ENCODE peak calls at places on chromosomes 13 and 19, in ten cellular contexts. R, O, K, Y, L, S, B, A, P and E are unnamed samples.

GRCh38 chr13:40161931-40162330 is 504.5 kb downstream of the FOXO1 start:
- DNase-seq in O (no peak), K (no peak), A (no peak), P (no peak), L (no peak), S (no peak), R (no peak), Y (no peak), B (no peak), E (no peak)

GRCh38 chr13:45416521-45417125 is 1.6 kb downstream of the SLC25A30 start:
- DNase-seq in K (no peak), B (no peak), S (peak; percentile 28), R (no peak), L (no peak), P (no peak), A (no peak), Y (no peak), O (no peak), E (no peak)

GRCh38 chr13:113421673-113422270 is 31.5 kb downstream of the ADPRHL1 start:
- DNase-seq in O (no peak), A (no peak), K (no peak), P (no peak), Y (no peak), B (peak; percentile 10), S (no peak), L (no peak), R (peak; percentile 50), E (no peak)

GRCh38 chr19:45255611-45256157 is 4.6 kb downstream of the MARK4 start:
- DNase-seq in Y (no peak), A (no peak), K (no peak), S (no peak), B (no peak), P (no peak), L (no peak), O (no peak), R (no peak), E (no peak)

GRCh38 chr13:94342436-94343242 is 136.8 kb downstream of the DCT start:
- DNase-seq in O (no peak), K (no peak), L (no peak), S (no peak), P (no peak), R (no peak), B (no peak), A (no peak), Y (no peak), E (no peak)

GRCh38 chr13:81017525-81018152 is 676.7 kb upstream of the SPRY2 start:
- DNase-seq in R (no peak), K (no peak), Y (no peak), A (no peak), P (peak; percentile 64), B (peak; percentile 81), L (peak; percentile 23), O (no peak), S (no peak), E (peak; percentile 2)

GRCh38 chr19:13850910-13851753 is 25.8 kb upstream of the NANOS3 start:
- DNase-seq in B (peak; percentile 91), A (peak; percentile 81), S (no peak), O (peak; percentile 96), P (peak; percentile 94), K (no peak), Y (peak; percentile 75), L (no peak), R (peak; percentile 80), E (peak; percentile 83)

GRCh38 chr19:48629599-48630288 is 7.4 kb downstream of the DBP start:
- DNase-seq in P (peak; percentile 59), S (no peak), O (no peak), L (peak; percentile 83), Y (no peak), R (no peak), K (no peak), B (peak; percentile 78), A (peak; percentile 62), E (no peak)

GRCh38 chr13:24097064-24097463 is 63.5 kb upstream of the SPATA13 start:
- DNase-seq in Y (peak; percentile 15), B (peak; percentile 47), O (peak; percentile 59), L (no peak), S (no peak), P (peak; percentile 57), R (no peak), K (peak; percentile 29), A (no peak), E (no peak)

GRCh38 chr13:26327905-26328304 is 74.0 kb downstream of the CDK8 start:
- DNase-seq in P (no peak), Y (no peak), O (peak; percentile 45), A (no peak), B (no peak), R (no peak), K (no peak), S (no peak), L (no peak), E (no peak)

GRCh38 chr13:33079960-33080359 is 63.7 kb downstream of the KL start:
- DNase-seq in A (no peak), S (no peak), O (no peak), B (no peak), L (no peak), P (no peak), Y (no peak), K (no peak), R (no peak), E (no peak)

GRCh38 chr13:42728507-42729180 is 52.7 kb upstream of the FAM216B start:
- DNase-seq in P (peak; percentile 77), L (no peak), S (no peak), B (no peak), A (no peak), K (no peak), R (no peak), O (peak; percentile 52), Y (peak; percentile 20), E (no peak)

GRCh38 chr13:52669677-52670076 is 17.0 kb downstream of the SUGT1 start:
- DNase-seq in S (no peak), P (no peak), Y (no peak), L (no peak), B (no peak), A (no peak), R (no peak), O (no peak), K (no peak), E (no peak)

GRCh38 chr13:79749985-79750551 is 269.1 kb downstream of the NDFIP2 start:
- DNase-seq in K (no peak), B (peak; percentile 99), L (peak; percentile 21), R (peak; percentile 86), Y (peak; percentile 94), S (no peak), A (peak; percentile 15), O (peak; percentile 58), P (peak; percentile 67), E (peak; percentile 85)

GRCh38 chr19:38013913-38014575 is 107.0 kb downstream of the SIPA1L3 start:
- DNase-seq in O (no peak), Y (no peak), B (no peak), L (no peak), K (no peak), R (no peak), A (no peak), P (no peak), S (no peak), E (no peak)

GRCh38 chr13:105139380-105140285 is 1395.8 kb downstream of the EFNB2 start:
- DNase-seq in P (no peak), Y (no peak), A (peak; percentile 21), L (no peak), B (peak; percentile 16), O (peak; percentile 77), K (peak; percentile 91), S (peak; percentile 69), R (peak; percentile 8), E (no peak)

GRCh38 chr19:17026041-17026658 is 460 bp downstream of the CPAMD8 start:
- DNase-seq in O (peak; percentile 74), B (no peak), A (no peak), S (no peak), Y (no peak), L (no peak), P (no peak), R (no peak), K (no peak), E (no peak)
- H3K4me3 ChIP-seq in O (peak overlapping the region; percentile 92), B (no peak overlapping the region), A (peak overlapping the region; percentile 49), S (no peak overlapping the region), Y (no peak overlapping the region), L (peak overlapping the region; percentile 90), P (peak overlapping the region; percentile 8), R (no peak overlapping the region), K (peak overlapping the region; percentile 38), E (no peak overlapping the region)

GRCh38 chr13:97429681-97430081 is 4.3 kb upstream of the RAP2A start:
- DNase-seq in L (no peak), R (no peak), A (no peak), Y (peak; percentile 34), B (peak; percentile 23), P (peak; percentile 5), K (no peak), O (no peak), S (no peak), E (no peak)

GRCh38 chr13:97430296-97430695 is 3.7 kb upstream of the RAP2A start:
- DNase-seq in S (no peak), Y (no peak), O (no peak), B (no peak), A (no peak), L (no peak), K (no peak), P (no peak), R (no peak), E (no peak)

GRCh38 chr13:97432232-97432916 is 1.6 kb upstream of the RAP2A start:
- DNase-seq in Y (no peak), A (no peak), P (no peak), O (no peak), L (no peak), K (no peak), R (no peak), B (no peak), S (no peak), E (no peak)

GRCh38 chr13:97432917-97433726 is 847 bp upstream of the RAP2A start:
- DNase-seq in K (peak; percentile 100), L (peak; percentile 100), S (peak; percentile 99), B (peak; percentile 100), Y (peak; percentile 100), O (peak; percentile 100), R (peak; percentile 99), P (peak; percentile 100), A (peak; percentile 98), E (peak; percentile 100)

GRCh38 chr13:97431365-97431764 is 2.6 kb upstream of the RAP2A start:
- DNase-seq in Y (no peak), S (no peak), L (no peak), A (no peak), O (no peak), B (no peak), K (no peak), P (no peak), R (no peak), E (no peak)
- H3K4me3 ChIP-seq in Y (no peak overlapping the region), S (no peak overlapping the region), L (no peak overlapping the region), A (no peak overlapping the region), O (peak overlapping the region; percentile 100), B (no peak overlapping the region), K (no peak overlapping the region), P (no peak overlapping the region), R (no peak overlapping the region), E (no peak overlapping the region)

DNA sequence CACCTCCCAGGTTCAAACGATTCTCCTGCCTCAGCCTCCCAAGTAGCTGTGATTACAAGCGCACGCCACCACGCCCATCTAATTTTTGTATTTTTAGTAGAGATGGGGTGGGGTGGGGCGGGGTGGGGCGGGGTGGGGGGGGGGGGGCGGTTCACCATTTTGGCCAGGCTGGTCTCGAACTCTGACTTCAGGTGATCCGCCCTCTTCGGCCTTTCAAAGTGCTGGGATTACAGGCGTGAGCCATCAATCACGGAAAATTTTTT is 541 bp upstream of the DPP9 start:
- DNase-seq in B (no peak), P (no peak), S (no peak), O (no peak), R (no peak), K (no peak), A (no peak), Y (no peak), L (no peak), E (no peak)
- H3K4me3 ChIP-seq in B (peak overlapping the region; percentile 96), P (peak overlapping the region; percentile 90), S (peak overlapping the region; percentile 87), O (peak overlapping the region; percentile 46), R (peak overlapping the region; percentile 73), K (peak overlapping the region; percentile 88), A (peak overlapping the region; percentile 89), Y (peak overlapping the region; percentile 60), L (peak overlapping the region; percentile 100), E (peak overlapping the region; percentile 63)

GRCh38 chr19:24032651-24033050 is 54.3 kb upstream of the ZNF254 start:
- DNase-seq in K (no peak), L (no peak), Y (no peak), O (no peak), B (no peak), A (no peak), S (no peak), R (no peak), P (no peak), E (no peak)
- H3K4me3 ChIP-seq in K (peak overlapping the region; percentile 32), L (no peak overlapping the region), Y (no peak overlapping the region), O (peak overlapping the region; percentile 92), B (peak overlapping the region; percentile 89), A (peak overlapping the region; percentile 86), S (peak overlapping the region; percentile 97), R (peak overlapping the region; percentile 75), P (no peak overlapping the region), E (peak overlapping the region; percentile 82)